ENCODE peak calls at places on chromosomes 5 and 9, in eight cellular contexts. V is stomach, Z is hepatocyte, P is neural progenitor cell, K is DND-41, H is heart left ventricle, Y is GM23338, N is left lung. D is an unnamed sample.

GRCh38 chr5:59209758-59210359 is 627.0 kb downstream of the RAB3C start:
- DNase-seq in V (no peak), Z (no peak), P (no peak), K (no peak), H (no peak), Y (no peak), N (no peak), D (no peak)

GRCh38 chr5:132747064-132747692 is at the start of gene CCNI2:
- DNase-seq in V (peak; percentile 66), Z (peak; percentile 58), P (peak; percentile 60), K (no peak), H (no peak), Y (peak; percentile 64), N (no peak), D (no peak)

GRCh38 chr9:91315191-91315590 is 46.5 kb downstream of the AUH start:
- DNase-seq in V (peak; percentile 63), Z (no peak), P (no peak), K (no peak), H (no peak), Y (peak; percentile 61), N (no peak), D (no peak)

GRCh38 chr9:18861599-18862546 is 171.1 kb downstream of the SAXO1 start:
- DNase-seq in V (no peak), Z (peak; percentile 24), P (peak; percentile 36), K (no peak), H (peak; percentile 41), Y (peak; percentile 54), N (no peak), D (peak; percentile 7)

GRCh38 chr5:139688088-139688702 is 40.0 kb downstream of the CXXC5 start:
- DNase-seq in V (no peak), Z (no peak), P (peak; percentile 21), K (no peak), H (no peak), Y (no peak), N (no peak), D (no peak)

GRCh38 chr5:100791376-100791775 is 111.7 kb downstream of the ST8SIA4 start:
- DNase-seq in V (no peak), Z (no peak), P (no peak), K (no peak), H (no peak), Y (no peak), N (no peak), D (no peak)

GRCh38 chr5:99141534-99142135 is 212.8 kb upstream of the CHD1 start:
- DNase-seq in V (no peak), Z (peak; percentile 13), P (peak; percentile 3), K (no peak), H (no peak), Y (peak; percentile 7), N (no peak), D (no peak)

GRCh38 chr5:1300581-1301083 is 5.8 kb upstream of the TERT start:
- DNase-seq in V (no peak), Z (peak; percentile 2), P (no peak), K (no peak), H (no peak), Y (no peak), N (no peak), D (no peak)

GRCh38 chr9:116151966-116152381 is 1.6 kb upstream of the PAPPA start:
- DNase-seq in V (no peak), Z (peak; percentile 26), P (no peak), K (no peak), H (no peak), Y (no peak), N (no peak), D (no peak)

GRCh38 chr5:171755354-171755821 is 30.2 kb upstream of the SMIM23 start:
- DNase-seq in V (no peak), Z (no peak), P (no peak), K (no peak), H (no peak), Y (no peak), N (no peak), D (no peak)

GRCh38 chr5:67165524-67166459 is 30.8 kb downstream of the CD180 start:
- DNase-seq in V (peak; percentile 89), Z (peak; percentile 84), P (peak; percentile 91), K (peak; percentile 98), H (peak; percentile 87), Y (peak; percentile 94), N (peak; percentile 90), D (peak; percentile 84)

GRCh38 chr9:136943291-136944093 is 1.0 kb downstream of the FBXW5 start:
- DNase-seq in V (peak; percentile 50), Z (peak; percentile 64), P (peak; percentile 67), K (peak; percentile 38), H (peak; percentile 62), Y (peak; percentile 67), N (peak; percentile 47), D (no peak)

GRCh38 chr9:14097215-14097614 is 216.7 kb downstream of the NFIB start:
- DNase-seq in V (no peak), Z (peak; percentile 24), P (no peak), K (no peak), H (no peak), Y (peak; percentile 21), N (no peak), D (no peak)

GRCh38 chr9:14096182-14096922 is 217.6 kb downstream of the NFIB start:
- DNase-seq in V (peak; percentile 45), Z (peak; percentile 30), P (peak; percentile 36), K (no peak), H (peak; percentile 40), Y (peak; percentile 53), N (no peak), D (no peak)

GRCh38 chr9:14099737-14100136 is 214.2 kb downstream of the NFIB start:
- DNase-seq in V (no peak), Z (no peak), P (no peak), K (no peak), H (no peak), Y (no peak), N (no peak), D (no peak)

GRCh38 chr9:14098102-14098501 is 215.8 kb downstream of the NFIB start:
- DNase-seq in V (no peak), Z (no peak), P (no peak), K (no peak), H (no peak), Y (no peak), N (no peak), D (no peak)

GRCh38 chr9:14097666-14098065 is 216.3 kb downstream of the NFIB start:
- DNase-seq in V (no peak), Z (no peak), P (no peak), K (no peak), H (no peak), Y (no peak), N (no peak), D (no peak)
- H3K4me3 ChIP-seq in V (no peak overlapping the region), Z (no peak overlapping the region), P (no peak overlapping the region), K (no peak overlapping the region), H (no peak overlapping the region), Y (no peak overlapping the region), N (no peak overlapping the region), D (no peak overlapping the region)

DNA sequence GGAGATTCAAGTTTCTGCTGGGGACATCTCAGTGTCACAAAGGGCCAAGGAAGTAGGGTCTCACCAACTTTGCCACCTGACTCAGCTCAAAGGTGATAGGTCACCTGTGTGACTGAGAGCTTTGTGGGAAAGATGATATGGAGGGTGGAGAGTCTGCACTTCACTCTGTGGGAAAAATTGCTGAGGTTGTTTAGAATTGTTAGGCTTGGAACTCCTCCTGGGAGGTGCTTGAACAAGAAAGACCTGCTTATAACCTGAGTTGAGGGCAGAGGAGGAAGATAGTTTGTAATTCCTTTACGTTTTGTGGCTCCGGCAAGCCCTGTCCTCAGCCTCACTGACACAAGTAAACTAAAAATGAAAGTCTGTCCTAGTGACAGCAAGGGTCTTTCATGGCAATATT is 23.0 kb downstream of the PCDHAC2 start:
- DNase-seq in V (no peak), Z (no peak), P (no peak), K (no peak), H (no peak), Y (no peak), N (no peak), D (no peak)
- H3K27ac ChIP-seq in V (no peak overlapping the region), Z (peak overlapping the region; percentile 69), P (no peak overlapping the region), K (no peak overlapping the region), H (no peak overlapping the region), Y (peak overlapping the region; percentile 46), N (peak overlapping the region; percentile 42), D (no peak overlapping the region)

GRCh38 chr5:114360816-114361723 is 800 bp upstream of the KCNN2 start:
- DNase-seq in V (no peak), Z (peak; percentile 81), P (peak; percentile 93), K (no peak), H (peak; percentile 37), Y (peak; percentile 89), N (no peak), D (no peak)

GRCh38 chr5:114362977-114363721 is 1.3 kb downstream of the KCNN2 start:
- DNase-seq in V (no peak), Z (peak; percentile 7), P (peak; percentile 56), K (no peak), H (peak; percentile 23), Y (peak; percentile 43), N (no peak), D (no peak)

GRCh38 chr5:114363837-114364236 is 2.0 kb downstream of the KCNN2 start:
- DNase-seq in V (no peak), Z (no peak), P (peak; percentile 29), K (no peak), H (no peak), Y (peak; percentile 49), N (no peak), D (no peak)

GRCh38 chr5:114361724-114362196 is at the start of gene KCNN2:
- DNase-seq in V (peak; percentile 74), Z (peak; percentile 81), P (peak; percentile 93), K (no peak), H (peak; percentile 90), Y (peak; percentile 95), N (peak; percentile 77), D (no peak)

DNA sequence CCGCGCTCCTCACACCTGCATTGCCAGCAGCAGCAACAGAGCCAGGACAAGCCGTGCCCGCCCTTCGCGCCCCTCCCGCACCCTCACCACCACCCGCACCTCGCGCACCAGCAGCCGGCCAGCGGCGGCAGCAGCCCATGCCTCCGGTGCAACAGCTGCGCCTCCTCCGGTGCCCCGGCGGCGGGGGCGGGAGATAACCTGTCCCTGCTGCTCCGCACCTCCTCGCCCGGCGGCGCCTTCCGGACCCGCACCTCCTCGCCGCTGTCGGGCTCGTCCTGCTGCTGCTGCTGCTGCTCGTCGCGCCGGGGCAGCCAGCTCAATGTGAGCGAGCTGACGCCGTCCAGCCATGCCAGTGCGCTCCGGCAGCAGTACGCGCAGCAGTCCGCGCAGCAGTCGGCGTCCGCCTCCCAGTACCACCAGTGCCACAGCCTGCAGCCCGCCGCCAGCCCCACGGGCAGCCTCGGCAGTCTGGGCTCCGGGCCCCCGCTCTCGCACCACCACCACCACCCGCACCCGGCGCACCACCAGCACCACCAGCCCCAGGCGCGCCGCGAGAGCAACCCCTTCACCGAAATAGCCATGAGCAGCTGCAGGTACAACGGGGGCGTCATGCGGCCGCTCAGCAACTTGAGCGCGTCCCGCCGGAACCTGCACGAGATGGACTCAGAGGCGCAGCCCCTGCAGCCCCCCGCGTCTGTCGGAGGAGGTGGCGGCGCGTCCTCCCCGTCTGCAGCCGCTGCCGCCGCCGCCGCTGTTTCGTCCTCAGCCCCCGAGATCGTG is 517 bp downstream of the KCNN2 start:
- DNase-seq in V (no peak), Z (peak; percentile 51), P (peak; percentile 88), K (no peak), H (peak; percentile 24), Y (peak; percentile 68), N (peak; percentile 33), D (no peak)
- H3K4me3 ChIP-seq in V (peak overlapping the region; percentile 63), Z (peak overlapping the region; percentile 59), P (peak overlapping the region; percentile 97), K (no peak overlapping the region), H (peak overlapping the region; percentile 89), Y (peak overlapping the region; percentile 77), N (peak overlapping the region; percentile 56), D (peak overlapping the region; percentile 72)

DNA sequence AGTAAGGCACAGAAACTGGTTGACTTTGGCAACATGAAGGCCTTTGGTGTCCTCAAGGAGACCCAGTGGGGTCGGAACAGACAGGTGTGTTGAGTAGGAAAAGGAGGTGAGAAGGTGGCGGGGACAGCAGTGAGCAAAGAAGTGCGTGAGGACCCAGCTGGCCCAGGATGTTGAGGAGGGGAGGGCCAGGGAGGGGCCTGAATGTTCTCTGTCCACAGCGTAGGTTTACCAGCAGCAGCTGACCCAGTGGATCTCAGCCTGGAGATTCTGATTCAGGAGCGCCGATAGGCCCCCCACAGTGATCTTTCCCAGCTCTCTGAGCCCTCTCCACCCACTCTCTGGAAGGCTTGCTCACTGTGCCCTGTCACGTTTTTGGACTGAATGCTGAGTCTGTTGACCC is 88.5 kb downstream of the DAB2IP start:
- DNase-seq in V (no peak), Z (no peak), P (no peak), K (no peak), H (no peak), Y (no peak), N (no peak), D (no peak)
- H3K27ac ChIP-seq in V (peak overlapping the region; percentile 91), Z (no peak overlapping the region), P (no peak overlapping the region), K (no peak overlapping the region), H (peak overlapping the region; percentile 15), Y (no peak overlapping the region), N (peak overlapping the region; percentile 20), D (no peak overlapping the region)